ENCODE peak calls at places on chromosomes 5 and 9, in seven cellular contexts. One of them, this sample, is unnamed. For H3K4me1 and H3K9me3, the result is how much of the 10 kb centered on the place peaks cover.

GRCh38 chr9:137417161-137418021 is 5.6 kb downstream of the EXD3 start:
- DNase-seq in adrenal gland: no peak
- DNase-seq in transverse colon: no peak
- DNase-seq in HCT116: no peak
- DNase-seq in heart left ventricle: peak
- DNase-seq in body of pancreas: no peak
- DNase-seq in uterus: no peak
- DNase-seq in this sample: no peak

GRCh38 chr9:123724211-123724831 is 205.6 kb downstream of the DENND1A start:
- DNase-seq in adrenal gland: peak
- DNase-seq in transverse colon: no peak
- DNase-seq in HCT116: no peak
- DNase-seq in heart left ventricle: no peak
- DNase-seq in body of pancreas: no peak
- DNase-seq in uterus: no peak
- DNase-seq in this sample: peak

GRCh38 chr5:171272996-171273970 is 35.8 kb upstream of the TLX3 start:
- DNase-seq in adrenal gland: no peak
- DNase-seq in transverse colon: no peak
- DNase-seq in HCT116: peak
- DNase-seq in heart left ventricle: no peak
- DNase-seq in body of pancreas: no peak
- DNase-seq in uterus: no peak
- DNase-seq in this sample: peak

GRCh38 chr9:72315089-72315509 is 49.9 kb downstream of the ZFAND5 start:
- DNase-seq in adrenal gland: peak
- DNase-seq in transverse colon: peak
- DNase-seq in HCT116: no peak
- DNase-seq in heart left ventricle: peak
- DNase-seq in body of pancreas: peak
- DNase-seq in uterus: peak
- DNase-seq in this sample: peak

GRCh38 chr5:40813698-40814281 is 15.6 kb upstream of the PRKAA1 start:
- DNase-seq in adrenal gland: no peak
- DNase-seq in transverse colon: no peak
- DNase-seq in HCT116: no peak
- DNase-seq in heart left ventricle: no peak
- DNase-seq in body of pancreas: no peak
- DNase-seq in uterus: no peak
- DNase-seq in this sample: no peak

GRCh38 chr5:155700333-155700732 is 626.6 kb upstream of the SGCD start:
- DNase-seq in adrenal gland: no peak
- DNase-seq in transverse colon: no peak
- DNase-seq in HCT116: no peak
- DNase-seq in heart left ventricle: no peak
- DNase-seq in body of pancreas: no peak
- DNase-seq in uterus: no peak
- DNase-seq in this sample: no peak

GRCh38 chr9:82763631-82764030 is 299.3 kb downstream of the RASEF start:
- DNase-seq in adrenal gland: no peak
- DNase-seq in transverse colon: no peak
- DNase-seq in HCT116: no peak
- DNase-seq in heart left ventricle: no peak
- DNase-seq in body of pancreas: no peak
- DNase-seq in uterus: no peak
- DNase-seq in this sample: no peak

GRCh38 chr5:178371362-178372090 is 138.9 kb upstream of the PHYKPL start:
- DNase-seq in adrenal gland: no peak
- DNase-seq in transverse colon: no peak
- DNase-seq in HCT116: no peak
- DNase-seq in heart left ventricle: no peak
- DNase-seq in body of pancreas: no peak
- DNase-seq in uterus: no peak
- DNase-seq in this sample: no peak

GRCh38 chr9:78618735-78619134 is 321.8 kb downstream of the PSAT1 start:
- DNase-seq in adrenal gland: no peak
- DNase-seq in transverse colon: no peak
- DNase-seq in HCT116: no peak
- DNase-seq in heart left ventricle: no peak
- DNase-seq in body of pancreas: no peak
- DNase-seq in uterus: no peak
- DNase-seq in this sample: no peak

GRCh38 chr9:3787628-3788027 is 261.8 kb upstream of the RFX3 start:
- DNase-seq in adrenal gland: no peak
- DNase-seq in transverse colon: no peak
- DNase-seq in HCT116: no peak
- DNase-seq in heart left ventricle: no peak
- DNase-seq in body of pancreas: no peak
- DNase-seq in uterus: no peak
- DNase-seq in this sample: no peak

GRCh38 chr9:1946506-1946905 is 68.6 kb upstream of the SMARCA2 start:
- DNase-seq in adrenal gland: no peak
- DNase-seq in transverse colon: no peak
- DNase-seq in HCT116: no peak
- DNase-seq in heart left ventricle: no peak
- DNase-seq in body of pancreas: no peak
- DNase-seq in uterus: no peak
- DNase-seq in this sample: no peak

GRCh38 chr9:136255896-136256890 is 10.6 kb upstream of the QSOX2 start:
- DNase-seq in adrenal gland: no peak
- DNase-seq in transverse colon: no peak
- DNase-seq in HCT116: no peak
- DNase-seq in heart left ventricle: no peak
- DNase-seq in body of pancreas: no peak
- DNase-seq in uterus: no peak
- DNase-seq in this sample: no peak

GRCh38 chr5:19853616-19854240 is 134.3 kb downstream of the CDH18 start:
- DNase-seq in adrenal gland: no peak
- DNase-seq in transverse colon: no peak
- DNase-seq in HCT116: no peak
- DNase-seq in heart left ventricle: no peak
- DNase-seq in body of pancreas: no peak
- DNase-seq in uterus: no peak
- DNase-seq in this sample: no peak

GRCh38 chr9:3455088-3455487 is 70.7 kb downstream of the RFX3 start:
- DNase-seq in adrenal gland: no peak
- DNase-seq in transverse colon: no peak
- DNase-seq in HCT116: no peak
- DNase-seq in heart left ventricle: no peak
- DNase-seq in body of pancreas: no peak
- DNase-seq in uterus: no peak
- DNase-seq in this sample: no peak

GRCh38 chr9:118336167-118336951 is 632.2 kb downstream of the TLR4 start:
- DNase-seq in adrenal gland: no peak
- DNase-seq in transverse colon: no peak
- DNase-seq in HCT116: no peak
- DNase-seq in heart left ventricle: no peak
- DNase-seq in body of pancreas: no peak
- DNase-seq in uterus: no peak
- DNase-seq in this sample: no peak

DNA sequence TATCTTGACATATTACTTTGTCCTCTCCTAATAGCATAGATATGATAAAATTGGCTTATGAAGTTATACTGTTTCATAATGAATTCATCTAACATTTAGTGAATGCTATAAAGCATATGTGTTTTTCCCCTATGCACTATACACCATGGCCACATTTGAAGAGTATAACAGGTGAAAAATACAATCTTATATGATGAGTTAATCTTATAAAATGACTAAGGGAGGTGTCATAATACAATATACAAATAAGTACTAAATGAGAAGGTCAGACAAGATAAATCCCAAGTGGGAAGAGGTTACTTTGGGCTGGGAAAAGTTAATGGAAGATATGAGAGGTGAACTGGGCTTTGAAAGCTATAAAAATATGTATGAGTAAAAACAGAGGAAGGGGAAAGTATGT is 174.4 kb downstream of the PCSK1 start:
- DNase-seq in adrenal gland: no peak
- DNase-seq in transverse colon: no peak
- DNase-seq in HCT116: no peak
- DNase-seq in heart left ventricle: no peak
- DNase-seq in body of pancreas: no peak
- DNase-seq in uterus: no peak
- DNase-seq in this sample: no peak
- H3K4me1 ChIP-seq in adrenal gland: under half
- H3K4me1 ChIP-seq in transverse colon: under half
- H3K4me1 ChIP-seq in HCT116: under half
- H3K4me1 ChIP-seq in heart left ventricle: under half
- H3K4me1 ChIP-seq in body of pancreas: under half
- H3K4me1 ChIP-seq in uterus: under half
- H3K4me1 ChIP-seq in this sample: under half

GRCh38 chr9:100554935-100555401 is 22.9 kb upstream of the CAVIN4 start:
- DNase-seq in adrenal gland: no peak
- DNase-seq in transverse colon: no peak
- DNase-seq in HCT116: no peak
- DNase-seq in heart left ventricle: no peak
- DNase-seq in body of pancreas: no peak
- DNase-seq in uterus: no peak
- DNase-seq in this sample: peak

DNA sequence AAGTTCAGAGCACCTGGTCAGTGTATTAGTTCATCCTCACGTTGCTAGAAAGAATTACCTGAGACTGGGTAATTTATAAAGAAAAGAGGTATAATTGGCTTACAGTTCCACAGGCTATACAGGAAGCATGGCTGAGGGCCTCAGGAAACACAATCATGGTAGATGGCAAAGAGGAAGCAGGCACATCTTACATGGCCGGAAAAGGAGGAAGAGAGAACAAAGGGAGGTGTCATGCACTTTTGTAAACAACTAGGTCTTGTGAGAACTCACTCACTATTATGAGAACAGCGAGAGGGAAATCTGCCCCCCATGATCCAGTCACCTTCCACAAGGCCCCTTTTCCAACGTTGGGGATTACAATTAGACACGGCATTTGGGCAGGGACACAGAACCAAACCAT is 28.8 kb upstream of the CAVIN4 start:
- DNase-seq in adrenal gland: no peak
- DNase-seq in transverse colon: no peak
- DNase-seq in HCT116: no peak
- DNase-seq in heart left ventricle: no peak
- DNase-seq in body of pancreas: no peak
- DNase-seq in uterus: no peak
- DNase-seq in this sample: no peak
- H3K9me3 ChIP-seq in adrenal gland: under half
- H3K9me3 ChIP-seq in transverse colon: under half
- H3K9me3 ChIP-seq in HCT116: under half
- H3K9me3 ChIP-seq in heart left ventricle: under half
- H3K9me3 ChIP-seq in body of pancreas: under half
- H3K9me3 ChIP-seq in uterus: under half
- H3K9me3 ChIP-seq in this sample: under half

DNA sequence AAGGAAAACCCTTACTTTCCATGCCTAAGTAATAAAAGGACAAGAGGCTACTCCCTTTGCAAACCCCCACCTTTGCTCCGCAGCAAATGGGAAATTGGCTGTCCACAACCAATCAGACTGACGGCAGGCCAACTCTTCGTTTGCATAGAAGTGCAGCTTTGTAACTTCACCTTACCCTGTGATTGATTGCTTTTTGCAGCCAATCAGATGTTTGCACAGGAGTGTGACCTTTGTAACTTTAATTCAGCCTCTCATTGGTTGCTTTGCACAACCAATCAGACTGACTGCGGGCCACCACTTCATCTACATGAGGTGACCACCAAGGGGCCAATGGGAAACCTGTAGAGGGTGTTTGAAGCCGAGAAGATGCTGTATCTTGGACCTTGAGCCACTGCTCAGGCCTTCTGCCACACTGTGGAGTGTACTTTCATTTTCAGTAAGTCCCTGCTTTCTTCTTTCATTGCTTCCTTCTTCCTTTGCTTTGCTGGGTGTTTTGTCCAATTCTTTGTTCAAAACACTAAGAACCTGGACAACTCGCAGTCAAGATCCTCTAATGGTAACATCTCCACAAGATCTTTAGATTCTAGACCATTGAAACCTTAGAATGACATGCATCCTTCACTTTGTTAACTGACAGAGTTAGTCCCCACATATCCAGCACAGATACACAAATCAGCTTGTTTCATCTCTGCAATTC is 51.3 kb upstream of the FREM1 start:
- DNase-seq in adrenal gland: no peak
- DNase-seq in transverse colon: peak
- DNase-seq in HCT116: no peak
- DNase-seq in heart left ventricle: no peak
- DNase-seq in body of pancreas: peak
- DNase-seq in uterus: no peak
- DNase-seq in this sample: no peak
- TF ChIP-seq POLR2A in adrenal gland: no peak
- TF ChIP-seq POLR2A in transverse colon: no peak
- TF ChIP-seq POLR2A in HCT116: no peak
- TF ChIP-seq POLR2A in heart left ventricle: no peak
- TF ChIP-seq POLR2A in body of pancreas: no peak
- TF ChIP-seq POLR2A in uterus: no peak
- TF ChIP-seq POLR2A in this sample: no peak

DNA sequence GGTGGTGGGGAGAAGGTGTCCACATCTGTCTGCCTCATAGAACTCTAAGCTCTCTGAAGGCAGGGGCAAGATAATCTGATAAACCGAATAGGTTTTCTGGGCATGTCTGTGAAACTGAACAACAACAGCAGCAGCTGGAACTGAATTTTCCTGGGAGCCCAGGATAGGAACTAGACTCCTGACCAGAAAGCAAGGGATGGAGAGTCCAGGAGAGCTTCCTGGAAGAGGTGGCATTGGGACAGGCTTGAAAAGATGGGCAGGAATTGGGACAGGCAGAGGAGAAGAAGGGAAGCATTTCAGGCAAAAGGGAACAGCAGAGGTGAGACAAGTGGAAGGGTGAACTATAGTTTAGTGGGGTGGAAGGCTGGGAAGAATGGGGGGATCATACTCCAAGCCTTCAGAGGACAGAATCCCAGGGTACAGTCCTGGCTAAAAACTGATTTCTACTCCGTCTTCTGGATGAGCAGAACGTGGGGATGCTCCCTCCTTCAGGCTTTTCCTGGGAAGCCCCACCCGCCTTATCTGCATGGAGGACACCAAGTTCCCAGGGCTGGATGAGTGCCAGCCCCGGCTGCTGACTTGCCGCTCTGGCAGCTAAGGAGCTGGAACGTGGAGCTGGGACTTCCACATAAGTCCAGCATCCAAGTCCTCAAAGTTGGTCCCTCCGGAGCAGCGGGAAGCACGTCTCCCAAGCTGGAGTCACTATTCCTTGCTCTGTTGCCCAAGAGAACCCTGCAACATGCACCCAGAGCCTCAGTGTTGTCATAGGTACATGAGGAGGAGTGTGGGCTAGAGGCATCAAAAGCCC is 13.9 kb upstream of the KIF12 start:
- DNase-seq in adrenal gland: peak
- DNase-seq in transverse colon: peak
- DNase-seq in HCT116: no peak
- DNase-seq in heart left ventricle: peak
- DNase-seq in body of pancreas: peak
- DNase-seq in uterus: peak
- DNase-seq in this sample: peak
- H3K4me1 ChIP-seq in adrenal gland: under half
- H3K4me1 ChIP-seq in transverse colon: under half
- H3K4me1 ChIP-seq in HCT116: under half
- H3K4me1 ChIP-seq in heart left ventricle: under half
- H3K4me1 ChIP-seq in body of pancreas: under half
- H3K4me1 ChIP-seq in uterus: under half
- H3K4me1 ChIP-seq in this sample: under half

DNA sequence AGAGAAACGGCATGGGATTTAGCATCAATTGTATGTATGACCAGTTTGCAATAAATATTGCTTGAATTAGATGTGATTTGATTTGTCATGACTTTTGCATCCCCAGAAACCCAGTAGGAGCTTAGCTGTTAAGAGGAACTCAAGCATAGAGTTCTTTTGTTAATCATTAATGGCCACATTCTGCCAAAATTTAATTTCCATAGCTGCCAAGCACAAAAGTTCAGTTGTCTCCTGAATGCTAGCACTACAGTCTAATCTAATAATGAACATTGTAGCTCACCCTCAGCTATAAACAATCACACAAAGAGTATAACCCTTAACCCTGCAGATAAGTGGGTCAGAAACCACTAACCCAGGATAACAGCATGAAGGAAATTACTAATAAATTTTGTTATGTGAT is 169.8 kb upstream of the GRAMD2B start:
- DNase-seq in adrenal gland: no peak
- DNase-seq in transverse colon: no peak
- DNase-seq in HCT116: no peak
- DNase-seq in heart left ventricle: no peak
- DNase-seq in body of pancreas: no peak
- DNase-seq in uterus: no peak
- DNase-seq in this sample: no peak
- H3K9me3 ChIP-seq in adrenal gland: under half
- H3K9me3 ChIP-seq in transverse colon: under half
- H3K9me3 ChIP-seq in HCT116: under half
- H3K9me3 ChIP-seq in heart left ventricle: under half
- H3K9me3 ChIP-seq in body of pancreas: under half
- H3K9me3 ChIP-seq in uterus: under half
- H3K9me3 ChIP-seq in this sample: under half